ENCODE peak calls at places on chromosomes 7 and 10, in seven cellular contexts. One of them, this sample, is unnamed.

GRCh38 chr7:132145466-132145865 is 430.8 kb downstream of the PLXNA4 start:
- DNase-seq in A549: peak
- DNase-seq in heart left ventricle: peak
- DNase-seq in transverse colon: no peak
- DNase-seq in K562: no peak
- DNase-seq in GM12878: no peak
- DNase-seq in HCT116: no peak
- DNase-seq in this sample: no peak

GRCh38 chr7:127594490-127594889 is 954 bp downstream of the FSCN3 start:
- DNase-seq in HCT116: no peak
- DNase-seq in heart left ventricle: no peak
- DNase-seq in GM12878: no peak
- DNase-seq in transverse colon: peak
- DNase-seq in K562: no peak
- DNase-seq in A549: no peak
- DNase-seq in this sample: no peak

GRCh38 chr10:72328829-72329204 is 25.9 kb downstream of the DNAJB12 start:
- DNase-seq in GM12878: no peak
- DNase-seq in K562: no peak
- DNase-seq in A549: no peak
- DNase-seq in HCT116: no peak
- DNase-seq in transverse colon: no peak
- DNase-seq in heart left ventricle: no peak
- DNase-seq in this sample: no peak

GRCh38 chr10:122323941-122324675 is 50.4 kb upstream of the PLEKHA1 start:
- DNase-seq in GM12878: no peak
- DNase-seq in A549: no peak
- DNase-seq in transverse colon: no peak
- DNase-seq in K562: no peak
- DNase-seq in HCT116: no peak
- DNase-seq in heart left ventricle: no peak
- DNase-seq in this sample: no peak

GRCh38 chr10:79026806-79027146 is 42.0 kb upstream of the ZMIZ1 start:
- DNase-seq in K562: no peak
- DNase-seq in heart left ventricle: no peak
- DNase-seq in HCT116: no peak
- DNase-seq in GM12878: no peak
- DNase-seq in transverse colon: no peak
- DNase-seq in A549: no peak
- DNase-seq in this sample: no peak

GRCh38 chr10:3874988-3875841 is 90.2 kb upstream of the KLF6 start:
- DNase-seq in transverse colon: peak
- DNase-seq in heart left ventricle: no peak
- DNase-seq in A549: no peak
- DNase-seq in HCT116: no peak
- DNase-seq in K562: no peak
- DNase-seq in GM12878: peak
- DNase-seq in this sample: no peak

GRCh38 chr10:113753020-113753692 is 1.7 kb downstream of the PLEKHS1 start:
- DNase-seq in heart left ventricle: no peak
- DNase-seq in GM12878: no peak
- DNase-seq in K562: no peak
- DNase-seq in HCT116: no peak
- DNase-seq in transverse colon: peak
- DNase-seq in A549: no peak
- DNase-seq in this sample: no peak

GRCh38 chr7:94188350-94188749 is 184.2 kb upstream of the BET1 start:
- DNase-seq in K562: no peak
- DNase-seq in HCT116: no peak
- DNase-seq in GM12878: no peak
- DNase-seq in transverse colon: no peak
- DNase-seq in A549: no peak
- DNase-seq in heart left ventricle: no peak
- DNase-seq in this sample: no peak

GRCh38 chr7:103888603-103889153 is 100.8 kb downstream of the RELN start:
- DNase-seq in transverse colon: no peak
- DNase-seq in A549: no peak
- DNase-seq in heart left ventricle: no peak
- DNase-seq in GM12878: no peak
- DNase-seq in K562: no peak
- DNase-seq in HCT116: no peak
- DNase-seq in this sample: no peak

GRCh38 chr10:108684431-108684830 is 1238.9 kb downstream of the XPNPEP1 start:
- DNase-seq in K562: no peak
- DNase-seq in heart left ventricle: no peak
- DNase-seq in GM12878: no peak
- DNase-seq in HCT116: no peak
- DNase-seq in A549: no peak
- DNase-seq in transverse colon: no peak
- DNase-seq in this sample: no peak

GRCh38 chr7:128084896-128085608 is 53.8 kb upstream of the LRRC4 start:
- DNase-seq in K562: no peak
- DNase-seq in heart left ventricle: peak
- DNase-seq in GM12878: no peak
- DNase-seq in transverse colon: no peak
- DNase-seq in A549: no peak
- DNase-seq in HCT116: no peak
- DNase-seq in this sample: no peak

GRCh38 chr7:158527038-158527437 is 60.6 kb downstream of the PTPRN2 start:
- DNase-seq in GM12878: no peak
- DNase-seq in transverse colon: no peak
- DNase-seq in K562: no peak
- DNase-seq in HCT116: no peak
- DNase-seq in A549: no peak
- DNase-seq in heart left ventricle: no peak
- DNase-seq in this sample: no peak

GRCh38 chr10:7763929-7764328 is 23.9 kb downstream of the KIN start:
- DNase-seq in transverse colon: no peak
- DNase-seq in A549: no peak
- DNase-seq in heart left ventricle: no peak
- DNase-seq in HCT116: no peak
- DNase-seq in K562: peak
- DNase-seq in GM12878: no peak
- DNase-seq in this sample: peak

GRCh38 chr7:41294556-41295454 is 408.1 kb downstream of the INHBA start:
- DNase-seq in HCT116: no peak
- DNase-seq in heart left ventricle: no peak
- DNase-seq in K562: no peak
- DNase-seq in GM12878: no peak
- DNase-seq in A549: no peak
- DNase-seq in transverse colon: no peak
- DNase-seq in this sample: no peak

GRCh38 chr7:50159154-50159553 is 66.1 kb upstream of the ZPBP start:
- DNase-seq in HCT116: no peak
- DNase-seq in K562: peak
- DNase-seq in transverse colon: no peak
- DNase-seq in A549: no peak
- DNase-seq in heart left ventricle: no peak
- DNase-seq in GM12878: no peak
- DNase-seq in this sample: no peak

GRCh38 chr10:5531558-5532230 is 6.9 kb downstream of the CALML3 start:
- DNase-seq in transverse colon: peak
- DNase-seq in GM12878: no peak
- DNase-seq in HCT116: no peak
- DNase-seq in K562: no peak
- DNase-seq in A549: no peak
- DNase-seq in heart left ventricle: no peak
- DNase-seq in this sample: peak

GRCh38 chr7:18499407-18500197 is 4.1 kb downstream of the HDAC9 start:
- DNase-seq in transverse colon: no peak
- DNase-seq in K562: no peak
- DNase-seq in GM12878: no peak
- DNase-seq in A549: no peak
- DNase-seq in heart left ventricle: peak
- DNase-seq in HCT116: no peak
- DNase-seq in this sample: no peak

GRCh38 chr10:91381562-91381923 is 28.6 kb upstream of the HECTD2 start:
- DNase-seq in GM12878: no peak
- DNase-seq in transverse colon: no peak
- DNase-seq in K562: no peak
- DNase-seq in heart left ventricle: peak
- DNase-seq in A549: no peak
- DNase-seq in HCT116: no peak
- DNase-seq in this sample: no peak

GRCh38 chr10:117751259-117751658 is 208.7 kb downstream of the EMX2 start:
- DNase-seq in K562: no peak
- DNase-seq in GM12878: no peak
- DNase-seq in HCT116: no peak
- DNase-seq in transverse colon: no peak
- DNase-seq in A549: no peak
- DNase-seq in heart left ventricle: no peak
- DNase-seq in this sample: no peak

GRCh38 chr10:73586583-73586984 is 4.6 kb downstream of the USP54 start:
- DNase-seq in transverse colon: peak
- DNase-seq in HCT116: no peak
- DNase-seq in A549: no peak
- DNase-seq in heart left ventricle: no peak
- DNase-seq in K562: no peak
- DNase-seq in GM12878: no peak
- DNase-seq in this sample: peak

DNA sequence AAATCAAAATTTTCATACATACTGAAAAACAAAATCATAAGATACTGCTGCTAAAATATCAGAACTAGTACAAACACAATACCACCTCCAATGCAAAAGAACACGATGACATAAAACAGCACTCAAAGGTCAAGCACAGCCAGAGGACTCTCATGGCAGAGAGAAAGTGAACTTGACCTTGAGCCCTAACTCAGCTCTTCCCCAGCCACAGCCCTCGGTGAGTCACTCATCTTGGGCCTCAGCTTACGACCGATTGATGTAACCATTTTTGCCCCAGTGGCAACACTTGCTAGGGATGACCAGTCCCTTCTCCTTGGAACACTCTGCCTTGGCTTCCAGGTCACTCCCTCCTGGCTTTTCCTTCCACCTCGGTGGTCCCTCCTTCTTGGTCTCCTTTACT is 77.8 kb downstream of the JAZF1 start:
- DNase-seq in GM12878: no peak
- DNase-seq in HCT116: peak
- DNase-seq in transverse colon: no peak
- DNase-seq in K562: peak
- DNase-seq in A549: peak
- DNase-seq in heart left ventricle: peak
- DNase-seq in this sample: peak
- TF ChIP-seq POLR2A in GM12878: no peak
- TF ChIP-seq POLR2A in HCT116: no peak
- TF ChIP-seq POLR2A in transverse colon: no peak
- TF ChIP-seq POLR2A in K562: no peak
- TF ChIP-seq POLR2A in A549: no peak
- TF ChIP-seq POLR2A in heart left ventricle: no peak
- TF ChIP-seq POLR2A in this sample: no peak

GRCh38 chr10:93236378-93237040 is 162.8 kb downstream of the CYP26A1 start:
- DNase-seq in HCT116: no peak
- DNase-seq in A549: no peak
- DNase-seq in heart left ventricle: no peak
- DNase-seq in K562: no peak
- DNase-seq in transverse colon: no peak
- DNase-seq in GM12878: no peak
- DNase-seq in this sample: no peak

GRCh38 chr10:93235686-93236085 is 162.0 kb downstream of the CYP26A1 start:
- DNase-seq in transverse colon: no peak
- DNase-seq in K562: no peak
- DNase-seq in heart left ventricle: no peak
- DNase-seq in A549: no peak
- DNase-seq in GM12878: no peak
- DNase-seq in HCT116: no peak
- DNase-seq in this sample: no peak
- TF ChIP-seq POLR2A in transverse colon: no peak
- TF ChIP-seq POLR2A in K562: no peak
- TF ChIP-seq POLR2A in heart left ventricle: no peak
- TF ChIP-seq POLR2A in A549: no peak
- TF ChIP-seq POLR2A in GM12878: no peak
- TF ChIP-seq POLR2A in HCT116: no peak
- TF ChIP-seq POLR2A in this sample: no peak

GRCh38 chr10:18401416-18402195 is 249.8 kb downstream of the NSUN6 start:
- DNase-seq in heart left ventricle: no peak
- DNase-seq in K562: no peak
- DNase-seq in transverse colon: no peak
- DNase-seq in A549: no peak
- DNase-seq in HCT116: no peak
- DNase-seq in GM12878: no peak
- DNase-seq in this sample: no peak
- TF ChIP-seq POLR2A in heart left ventricle: no peak
- TF ChIP-seq POLR2A in K562: no peak
- TF ChIP-seq POLR2A in transverse colon: no peak
- TF ChIP-seq POLR2A in A549: no peak
- TF ChIP-seq POLR2A in HCT116: no peak
- TF ChIP-seq POLR2A in GM12878: no peak
- TF ChIP-seq POLR2A in this sample: no peak

GRCh38 chr10:18660816-18661431 is 1.7 kb downstream of the ARL5B start:
- DNase-seq in HCT116: no peak
- DNase-seq in GM12878: no peak
- DNase-seq in transverse colon: no peak
- DNase-seq in K562: no peak
- DNase-seq in heart left ventricle: no peak
- DNase-seq in A549: no peak
- DNase-seq in this sample: peak

GRCh38 chr10:18653112-18653511 is 1.7 kb upstream of the NSUN6 start:
- DNase-seq in HCT116: no peak
- DNase-seq in heart left ventricle: no peak
- DNase-seq in transverse colon: no peak
- DNase-seq in GM12878: no peak
- DNase-seq in A549: no peak
- DNase-seq in K562: no peak
- DNase-seq in this sample: no peak

GRCh38 chr10:18658992-18659783 is at the start of gene ARL5B:
- DNase-seq in heart left ventricle: peak
- DNase-seq in HCT116: peak
- DNase-seq in A549: peak
- DNase-seq in K562: peak
- DNase-seq in transverse colon: peak
- DNase-seq in GM12878: peak
- DNase-seq in this sample: peak

GRCh38 chr10:18659784-18660561 is 742 bp downstream of the ARL5B start:
- DNase-seq in GM12878: peak
- DNase-seq in K562: peak
- DNase-seq in HCT116: no peak
- DNase-seq in transverse colon: peak
- DNase-seq in A549: no peak
- DNase-seq in heart left ventricle: no peak
- DNase-seq in this sample: peak

DNA sequence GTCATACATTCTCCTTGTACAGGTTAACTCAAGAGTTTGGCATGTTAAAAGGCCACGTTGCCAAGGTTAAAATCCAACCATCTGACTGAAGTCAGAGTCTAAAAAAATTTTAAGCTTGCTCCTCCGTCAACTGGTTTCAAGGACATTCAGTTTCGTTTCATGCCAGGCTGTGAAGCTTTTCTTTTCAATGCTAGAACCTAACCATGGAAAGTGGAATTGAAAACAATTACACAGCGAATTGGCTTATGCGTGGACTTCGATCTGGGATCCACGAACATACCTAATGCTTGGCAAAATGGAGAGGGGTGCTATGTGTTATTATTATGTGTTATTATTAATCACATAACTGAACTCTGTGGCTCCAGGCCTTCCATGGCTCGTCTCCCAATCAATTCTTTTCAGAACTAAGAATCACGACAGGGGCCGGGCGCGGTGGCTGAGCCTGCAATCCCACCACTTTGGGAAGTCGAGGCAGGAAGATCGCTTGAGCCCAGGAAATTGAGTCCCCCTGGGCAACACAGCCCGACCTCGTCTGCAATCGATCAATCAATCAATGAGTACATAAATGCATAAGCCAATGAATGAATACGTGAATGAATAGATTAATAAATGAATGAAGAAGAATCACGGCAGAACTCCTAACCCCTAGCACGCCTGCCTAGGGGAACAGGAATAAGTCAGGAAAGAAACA is 785 bp upstream of the ARL5B start:
- DNase-seq in GM12878: peak
- DNase-seq in HCT116: no peak
- DNase-seq in K562: no peak
- DNase-seq in transverse colon: peak
- DNase-seq in heart left ventricle: peak
- DNase-seq in A549: no peak
- DNase-seq in this sample: peak
- TF ChIP-seq POLR2A in GM12878: no peak
- TF ChIP-seq POLR2A in HCT116: no peak
- TF ChIP-seq POLR2A in K562: no peak
- TF ChIP-seq POLR2A in transverse colon: no peak
- TF ChIP-seq POLR2A in heart left ventricle: no peak
- TF ChIP-seq POLR2A in A549: no peak
- TF ChIP-seq POLR2A in this sample: no peak

This sample was measured in erythroblast.